ENCODE peak calls at places on chromosomes 4 and X, in four cellular contexts. X, H, S and G are unnamed samples.

GRCh38 chr4:2651998-2652397 is 104.1 kb downstream of the TNIP2 start:
- DNase-seq in X (no peak), H (no peak), S (no peak), G (no peak)

GRCh38 chrX:12950851-12951589 is 23.9 kb upstream of the TMSB4X start:
- DNase-seq in X (no peak), H (no peak), S (peak), G (no peak)

GRCh38 chrX:42818151-42818921 is 40.4 kb upstream of the PPP1R2C start:
- DNase-seq in X (no peak), H (no peak), S (peak), G (no peak)

GRCh38 chrX:30060718-30061117 is 154.6 kb upstream of the MAGEB2 start:
- DNase-seq in X (peak), H (no peak), S (peak), G (no peak)

GRCh38 chr4:47334597-47335185 is 128.8 kb downstream of the COMMD8 start:
- DNase-seq in X (no peak), H (peak), S (no peak), G (no peak)

GRCh38 chrX:118973389-118974087 is 880 bp upstream of the LONRF3 start:
- DNase-seq in X (no peak), H (no peak), S (no peak), G (no peak)

GRCh38 chr4:124958812-124959211 is 246.3 kb upstream of the ANKRD50 start:
- DNase-seq in X (no peak), H (no peak), S (no peak), G (no peak)

GRCh38 chr4:139783761-139784484 is 118.3 kb downstream of the MGST2 start:
- DNase-seq in X (no peak), H (no peak), S (no peak), G (no peak)

GRCh38 chrX:140501321-140501720 is 3.5 kb downstream of the SOX3 start:
- DNase-seq in X (no peak), H (no peak), S (peak), G (no peak)
- H3K4me3 ChIP-seq in X (no peak), H (no peak), S (no peak), G (no peak)

GRCh38 chrX:79592259-79592658 is 225.1 kb upstream of the ITM2A start:
- DNase-seq in X (no peak), H (no peak), S (no peak), G (no peak)
- TF ChIP-seq CTCF in X (no peak), H (no peak), S (peak), G (no peak)

DNA sequence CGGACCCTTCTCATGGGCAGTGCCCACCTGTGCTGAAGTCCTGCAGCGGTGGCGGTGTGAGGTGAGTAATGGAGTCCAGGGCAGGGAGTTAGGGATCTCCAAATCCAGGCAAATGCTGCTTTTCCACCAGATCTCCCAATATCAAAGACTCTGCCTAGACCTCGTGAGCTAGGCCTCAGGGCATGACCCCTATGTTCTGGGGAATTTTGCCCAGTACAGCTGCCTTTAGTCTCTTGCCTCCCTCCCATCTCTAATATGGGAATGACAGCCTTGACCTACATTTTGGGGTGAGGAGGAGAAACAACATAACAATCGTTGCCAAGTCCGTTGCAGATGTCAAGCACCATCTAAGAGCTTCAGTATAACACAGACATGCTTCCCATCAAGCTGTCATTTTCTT is 7.3 kb downstream of the PAK3 start:
- DNase-seq in X (no peak), H (no peak), S (no peak), G (no peak)
- H3K4me3 ChIP-seq in X (no peak), H (no peak), S (no peak), G (no peak)

GRCh38 chrX:108582151-108582550 is 142.5 kb downstream of the COL4A5 start:
- DNase-seq in X (no peak), H (no peak), S (peak), G (no peak)

GRCh38 chrX:108590496-108590895 is 145.9 kb downstream of the IRS4 start:
- DNase-seq in X (no peak), H (no peak), S (no peak), G (no peak)

DNA sequence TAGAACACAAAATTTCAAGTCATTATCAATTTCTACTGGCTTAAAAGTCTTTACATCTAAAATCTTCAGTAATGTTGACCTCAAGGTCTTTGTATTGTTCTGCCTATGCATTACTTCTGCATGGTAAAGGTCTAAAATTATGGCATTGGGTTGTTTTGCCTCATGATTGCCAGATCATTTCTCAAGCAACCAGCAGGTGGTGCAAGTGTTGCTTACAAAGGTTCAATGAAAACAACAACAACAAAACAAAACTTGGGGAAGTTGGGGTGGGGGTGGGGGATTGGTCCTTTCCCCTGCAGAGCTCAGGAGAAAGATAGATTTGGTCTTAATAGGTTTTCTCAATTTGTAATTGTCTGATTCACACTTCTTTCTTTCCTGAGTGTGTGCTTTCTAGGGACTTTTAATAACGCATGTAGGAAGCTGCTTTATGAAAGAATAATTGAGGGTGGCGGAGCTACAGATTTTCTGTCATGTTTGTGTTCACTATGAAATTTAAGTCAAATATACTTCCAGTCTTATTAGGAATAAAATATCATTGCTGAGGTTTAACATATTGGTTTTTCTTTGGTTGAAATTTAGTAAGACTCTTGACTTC is 145.1 kb downstream of the COL4A5 start:
- DNase-seq in X (peak), H (no peak), S (peak), G (no peak)
- TF ChIP-seq CTCF in X (peak), H (peak), S (peak), G (peak)

GRCh38 chr4:108483077-108483476 is 137.3 kb upstream of the RPL34 start:
- DNase-seq in X (no peak), H (no peak), S (no peak), G (no peak)
- H3K4me3 ChIP-seq in X (no peak), H (no peak), S (no peak), G (no peak)